ENCODE peak calls at places on chromosomes 1 and 21, in five cellular contexts. M is WTC11, D is foreskin fibroblast, Q is GM12865, W is brain microvascular endothelial cell. O is an unnamed sample.

GRCh38 chr1:205950280-205950679 is 7.0 kb upstream of the SLC26A9 start:
- DNase-seq in M (no peak), D (peak; percentile 79), Q (no peak), W (peak; percentile 9), O (no peak)

GRCh38 chr1:147627435-147628110 is 42.8 kb downstream of the ACP6 start:
- DNase-seq in M (peak; percentile 60), D (peak; percentile 72), Q (peak; percentile 68), W (peak; percentile 28), O (peak; percentile 26)

GRCh38 chr1:17465186-17465585 is 25.7 kb upstream of the RCC2 start:
- DNase-seq in M (no peak), D (no peak), Q (no peak), W (no peak), O (no peak)

GRCh38 chr1:201348211-201348566 is 29.3 kb downstream of the TNNT2 start:
- DNase-seq in M (peak; percentile 81), D (peak; percentile 80), Q (peak; percentile 56), W (peak; percentile 45), O (peak; percentile 27)

GRCh38 chr1:85307987-85308836 is 31.8 kb upstream of the BCL10 start:
- DNase-seq in M (peak; percentile 95), D (peak; percentile 95), Q (peak; percentile 79), W (peak; percentile 83), O (no peak)

GRCh38 chr1:164667600-164667999 is 108.6 kb downstream of the PBX1 start:
- DNase-seq in M (no peak), D (no peak), Q (peak; percentile 15), W (no peak), O (no peak)

GRCh38 chr1:247487057-247487456 is 29.2 kb upstream of the OR2B11 start:
- DNase-seq in M (no peak), D (peak; percentile 18), Q (peak; percentile 58), W (peak; percentile 35), O (peak; percentile 1)

GRCh38 chr1:201214886-201215285 is 24.3 kb downstream of the IGFN1 start:
- DNase-seq in M (no peak), D (no peak), Q (no peak), W (no peak), O (no peak)

GRCh38 chr21:34885636-34886553 is 163.2 kb downstream of the RUNX1 start:
- DNase-seq in M (peak; percentile 47), D (no peak), Q (no peak), W (no peak), O (no peak)

GRCh38 chr1:237012789-237013383 is 8.6 kb upstream of the MT1HL1 start:
- DNase-seq in M (no peak), D (no peak), Q (no peak), W (peak; percentile 89), O (no peak)

GRCh38 chr1:31707711-31708110 is 3.9 kb upstream of the COL16A1 start:
- DNase-seq in M (no peak), D (peak; percentile 80), Q (peak; percentile 66), W (peak; percentile 63), O (no peak)
- TF ChIP-seq CTCF in M (no peak), D (peak; percentile 32), Q (peak; percentile 23), W (peak; percentile 73), O (peak; percentile 46)

DNA sequence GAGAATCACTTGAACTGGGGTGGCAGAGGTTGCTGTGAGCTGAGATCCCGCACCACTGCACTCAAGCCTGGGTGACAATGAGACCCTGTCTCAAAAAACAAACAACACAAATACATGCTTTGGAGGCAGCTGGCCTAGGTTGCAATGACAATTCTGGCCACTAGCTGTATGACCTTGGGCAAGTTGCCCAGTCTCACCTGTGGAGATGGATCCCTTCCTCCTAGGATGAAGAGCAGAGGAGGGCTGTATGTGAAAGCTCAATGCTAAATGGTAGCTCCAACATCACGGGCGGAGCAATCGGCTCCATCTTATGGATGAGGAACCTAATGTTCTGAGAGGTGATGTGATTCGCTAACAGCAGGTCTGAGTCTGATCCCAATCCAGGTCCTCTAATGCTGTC is 20.6 kb downstream of the ADORA1 start:
- DNase-seq in M (peak; percentile 44), D (no peak), Q (no peak), W (no peak), O (no peak)
- TF ChIP-seq CTCF in M (no peak), D (no peak), Q (peak; percentile 48), W (peak; percentile 56), O (no peak)

DNA sequence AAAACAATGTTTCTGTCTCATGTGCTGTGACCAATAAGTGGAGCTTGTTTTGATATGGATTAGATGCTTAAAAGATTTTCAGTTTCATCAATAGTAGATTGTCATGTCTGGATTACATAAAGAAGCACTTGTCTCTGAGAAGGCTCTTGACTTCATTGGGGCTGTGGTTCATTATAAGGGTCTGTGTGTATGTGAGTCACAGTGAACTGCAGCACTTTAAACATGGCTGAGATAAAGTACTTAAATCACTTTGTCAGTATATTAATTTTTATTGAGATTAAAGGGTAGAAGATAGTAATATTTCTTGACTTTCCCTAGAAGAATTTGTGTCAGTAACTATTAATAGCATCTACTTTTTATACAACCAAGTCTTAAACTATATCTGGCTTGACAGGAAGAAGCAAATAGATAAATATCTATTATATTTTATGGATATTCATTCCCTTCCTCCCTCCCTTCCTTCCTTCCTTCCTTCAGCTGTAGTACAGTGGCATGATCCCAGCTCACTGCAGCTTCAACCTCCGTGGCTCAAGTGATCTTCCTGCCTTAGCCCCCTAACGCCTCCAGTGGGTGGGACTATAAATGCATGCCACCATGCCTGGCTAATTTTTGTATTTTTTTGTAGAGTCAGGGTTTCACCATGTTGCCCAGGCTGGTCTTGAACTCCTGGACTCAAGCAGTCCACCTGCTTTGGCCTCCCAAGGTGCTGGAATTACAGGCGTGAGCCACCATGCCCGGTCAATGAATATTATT is 48.8 kb downstream of the ZFYVE9 start:
- DNase-seq in M (no peak), D (peak; percentile 13), Q (peak; percentile 5), W (no peak), O (no peak)
- TF ChIP-seq CTCF in M (no peak), D (no peak), Q (no peak), W (peak; percentile 23), O (no peak)

DNA sequence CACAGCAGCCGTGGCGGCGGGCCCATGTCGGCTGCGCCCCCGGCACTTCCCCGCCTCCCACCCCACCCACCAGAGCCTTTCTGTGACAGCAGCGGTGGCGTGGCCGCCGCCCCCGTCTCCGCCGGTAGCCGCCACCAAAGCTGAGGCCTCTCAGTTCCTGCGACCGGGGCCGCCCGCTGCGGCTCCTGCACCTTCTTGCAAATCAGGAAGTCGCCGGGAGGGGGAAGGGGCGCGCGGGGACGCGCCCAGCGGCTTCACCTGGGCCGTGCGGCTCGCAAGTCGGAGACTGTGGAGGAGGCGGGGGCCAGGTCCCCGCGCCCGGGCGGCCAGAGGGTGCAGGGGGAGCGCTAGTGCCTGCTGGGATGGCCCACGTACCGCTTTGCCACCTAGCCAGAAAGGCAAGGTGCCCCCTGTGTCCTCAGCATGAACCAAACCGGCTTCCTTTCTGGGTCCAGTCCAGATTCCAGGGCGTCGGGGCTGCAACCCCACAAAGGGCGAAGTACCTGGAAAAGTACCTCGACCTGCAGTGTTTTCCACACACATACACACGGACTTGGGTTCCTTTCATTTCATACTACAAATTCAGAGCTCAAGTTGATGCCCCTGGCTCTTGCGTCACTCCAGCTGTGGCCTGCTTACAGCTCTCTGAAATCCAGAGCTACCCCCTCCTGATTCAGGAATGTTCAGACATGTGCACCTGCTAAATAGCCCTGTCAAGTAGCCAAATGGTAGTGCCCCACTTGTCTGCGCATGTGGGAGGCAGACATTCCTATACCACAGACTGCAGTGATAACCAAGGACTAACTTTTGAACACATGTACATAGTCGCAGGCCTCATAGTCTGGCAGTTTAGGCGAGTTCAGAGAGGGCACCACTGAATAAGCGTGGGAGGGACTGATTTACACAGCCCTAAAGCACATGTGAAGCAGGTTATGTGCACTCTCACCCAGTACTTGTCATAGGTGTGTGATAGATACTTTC is at the start of gene DENND1B:
- DNase-seq in M (peak; percentile 83), D (peak; percentile 81), Q (peak; percentile 90), W (no peak), O (no peak)
- TF ChIP-seq CTCF in M (no peak), D (no peak), Q (no peak), W (no peak), O (no peak)

GRCh38 chr1:220983877-220984635 is 104.8 kb downstream of the HLX start:
- DNase-seq in M (peak; percentile 65), D (no peak), Q (no peak), W (no peak), O (no peak)
- TF ChIP-seq CTCF in M (no peak), D (no peak), Q (peak; percentile 12), W (no peak), O (no peak)

DNA sequence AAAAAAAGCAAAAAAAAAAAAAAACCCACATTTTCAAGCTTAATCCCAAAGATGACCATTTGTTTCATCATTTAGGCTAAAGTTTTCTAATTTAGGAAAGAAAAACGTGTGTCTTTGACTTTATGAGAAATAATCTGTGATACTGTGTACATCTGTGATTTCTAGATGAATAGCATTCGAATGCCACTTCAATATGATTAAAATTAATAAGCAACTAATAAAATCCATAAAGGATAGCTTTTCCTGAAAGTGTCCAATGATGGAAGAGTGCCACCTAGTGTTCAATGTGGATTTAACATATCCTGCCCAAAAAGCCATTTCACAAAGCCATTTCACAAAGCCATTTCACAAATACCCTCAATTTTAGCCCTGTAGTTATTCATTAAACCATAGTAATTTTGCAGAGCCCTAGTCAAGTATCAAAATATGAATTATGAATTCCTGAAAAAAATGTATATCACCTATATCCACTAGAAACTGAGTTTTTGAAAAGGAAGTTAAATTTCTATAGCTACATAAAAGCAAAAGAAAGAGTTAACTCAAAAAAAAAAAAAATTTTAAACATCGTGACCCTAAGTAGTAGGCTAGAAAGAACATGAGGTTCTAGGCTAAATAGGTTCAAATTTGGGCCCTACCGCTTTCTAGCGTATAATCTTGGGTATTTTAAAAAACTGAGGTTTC is 19.1 kb downstream of the NME7 start:
- DNase-seq in M (no peak), D (peak; percentile 81), Q (peak; percentile 66), W (peak; percentile 43), O (peak; percentile 27)
- TF ChIP-seq CTCF in M (peak; percentile 63), D (peak; percentile 50), Q (peak; percentile 62), W (peak; percentile 56), O (peak; percentile 73)

O was measured in AG04450.